ENCODE peak calls at places on chromosomes 11 and 22, in five cellular contexts. One of them, this sample, is unnamed.

GRCh38 chr11:117468888-117469287 is 141.2 kb downstream of the CEP164 start:
- DNase-seq in activated T-helper 1 cell treated with anti-CD3 and anti-CD28 coated beads, Interleukin-12 subunit alpha, Interleukin-12 subunit beta, Interleukin-2, Interleukin-4 antibody, amounts not matched to agents 30 ng/mL and 10 ng/mL and 1 ng/mL, durations not matched to agents 14 hours and 24 hours and 36 hours: no peak
- DNase-seq in WTC11: peak; percentile 33
- DNase-seq in aorta: peak; percentile 46
- DNase-seq in heart left ventricle: no peak
- DNase-seq in this sample: no peak

GRCh38 chr11:65574963-65575567 is 788 bp upstream of the EHBP1L1 start:
- DNase-seq in activated T-helper 1 cell treated with anti-CD3 and anti-CD28 coated beads, Interleukin-12 subunit alpha, Interleukin-12 subunit beta, Interleukin-2, Interleukin-4 antibody, amounts not matched to agents 30 ng/mL and 10 ng/mL and 1 ng/mL, durations not matched to agents 14 hours and 24 hours and 36 hours: no peak
- DNase-seq in WTC11: no peak
- DNase-seq in aorta: no peak
- DNase-seq in heart left ventricle: no peak
- DNase-seq in this sample: no peak

GRCh38 chr11:122900803-122901202 is 18.2 kb downstream of the JHY start:
- DNase-seq in activated T-helper 1 cell treated with anti-CD3 and anti-CD28 coated beads, Interleukin-12 subunit alpha, Interleukin-12 subunit beta, Interleukin-2, Interleukin-4 antibody, amounts not matched to agents 30 ng/mL and 10 ng/mL and 1 ng/mL, durations not matched to agents 14 hours and 24 hours and 36 hours: no peak
- DNase-seq in WTC11: no peak
- DNase-seq in aorta: no peak
- DNase-seq in heart left ventricle: no peak
- DNase-seq in this sample: no peak

GRCh38 chr22:26597480-26597879 is 7.5 kb upstream of the TPST2 start:
- DNase-seq in activated T-helper 1 cell treated with anti-CD3 and anti-CD28 coated beads, Interleukin-12 subunit alpha, Interleukin-12 subunit beta, Interleukin-2, Interleukin-4 antibody, amounts not matched to agents 30 ng/mL and 10 ng/mL and 1 ng/mL, durations not matched to agents 14 hours and 24 hours and 36 hours: no peak
- DNase-seq in WTC11: no peak
- DNase-seq in aorta: no peak
- DNase-seq in heart left ventricle: no peak
- DNase-seq in this sample: no peak

GRCh38 chr11:12725863-12726666 is 51.8 kb downstream of the TEAD1 start:
- DNase-seq in activated T-helper 1 cell treated with anti-CD3 and anti-CD28 coated beads, Interleukin-12 subunit alpha, Interleukin-12 subunit beta, Interleukin-2, Interleukin-4 antibody, amounts not matched to agents 30 ng/mL and 10 ng/mL and 1 ng/mL, durations not matched to agents 14 hours and 24 hours and 36 hours: no peak
- DNase-seq in WTC11: no peak
- DNase-seq in aorta: no peak
- DNase-seq in heart left ventricle: no peak
- DNase-seq in this sample: peak; percentile 59

GRCh38 chr11:70900540-70900939 is 351.8 kb downstream of the SHANK2 start:
- DNase-seq in activated T-helper 1 cell treated with anti-CD3 and anti-CD28 coated beads, Interleukin-12 subunit alpha, Interleukin-12 subunit beta, Interleukin-2, Interleukin-4 antibody, amounts not matched to agents 30 ng/mL and 10 ng/mL and 1 ng/mL, durations not matched to agents 14 hours and 24 hours and 36 hours: no peak
- DNase-seq in WTC11: no peak
- DNase-seq in aorta: peak; percentile 35
- DNase-seq in heart left ventricle: no peak
- DNase-seq in this sample: no peak

GRCh38 chr11:130689222-130689908 is 226.9 kb downstream of the SNX19 start:
- DNase-seq in activated T-helper 1 cell treated with anti-CD3 and anti-CD28 coated beads, Interleukin-12 subunit alpha, Interleukin-12 subunit beta, Interleukin-2, Interleukin-4 antibody, amounts not matched to agents 30 ng/mL and 10 ng/mL and 1 ng/mL, durations not matched to agents 14 hours and 24 hours and 36 hours: no peak
- DNase-seq in WTC11: no peak
- DNase-seq in aorta: no peak
- DNase-seq in heart left ventricle: no peak
- DNase-seq in this sample: no peak

GRCh38 chr11:117823941-117824420 is 563 bp downstream of the FXYD2 start:
- DNase-seq in activated T-helper 1 cell treated with anti-CD3 and anti-CD28 coated beads, Interleukin-12 subunit alpha, Interleukin-12 subunit beta, Interleukin-2, Interleukin-4 antibody, amounts not matched to agents 30 ng/mL and 10 ng/mL and 1 ng/mL, durations not matched to agents 14 hours and 24 hours and 36 hours: no peak
- DNase-seq in WTC11: no peak
- DNase-seq in aorta: peak; percentile 79
- DNase-seq in heart left ventricle: peak; percentile 82
- DNase-seq in this sample: peak; percentile 59

GRCh38 chr22:34437140-34437539 is 516.9 kb upstream of the LARGE1 start:
- DNase-seq in activated T-helper 1 cell treated with anti-CD3 and anti-CD28 coated beads, Interleukin-12 subunit alpha, Interleukin-12 subunit beta, Interleukin-2, Interleukin-4 antibody, amounts not matched to agents 30 ng/mL and 10 ng/mL and 1 ng/mL, durations not matched to agents 14 hours and 24 hours and 36 hours: no peak
- DNase-seq in WTC11: no peak
- DNase-seq in aorta: no peak
- DNase-seq in heart left ventricle: no peak
- DNase-seq in this sample: no peak

GRCh38 chr11:68297812-68298658 is 14.4 kb upstream of the LRP5 start:
- DNase-seq in activated T-helper 1 cell treated with anti-CD3 and anti-CD28 coated beads, Interleukin-12 subunit alpha, Interleukin-12 subunit beta, Interleukin-2, Interleukin-4 antibody, amounts not matched to agents 30 ng/mL and 10 ng/mL and 1 ng/mL, durations not matched to agents 14 hours and 24 hours and 36 hours: peak; percentile 60
- DNase-seq in WTC11: peak; percentile 87
- DNase-seq in aorta: peak; percentile 94
- DNase-seq in heart left ventricle: peak; percentile 82
- DNase-seq in this sample: peak; percentile 64

GRCh38 chr11:20031155-20032001 is 128.9 kb downstream of the DBX1 start:
- DNase-seq in activated T-helper 1 cell treated with anti-CD3 and anti-CD28 coated beads, Interleukin-12 subunit alpha, Interleukin-12 subunit beta, Interleukin-2, Interleukin-4 antibody, amounts not matched to agents 30 ng/mL and 10 ng/mL and 1 ng/mL, durations not matched to agents 14 hours and 24 hours and 36 hours: no peak
- DNase-seq in WTC11: no peak
- DNase-seq in aorta: no peak
- DNase-seq in heart left ventricle: no peak
- DNase-seq in this sample: peak; percentile 77

GRCh38 chr11:44577231-44577834 is 11.9 kb downstream of the CD82 start:
- DNase-seq in activated T-helper 1 cell treated with anti-CD3 and anti-CD28 coated beads, Interleukin-12 subunit alpha, Interleukin-12 subunit beta, Interleukin-2, Interleukin-4 antibody, amounts not matched to agents 30 ng/mL and 10 ng/mL and 1 ng/mL, durations not matched to agents 14 hours and 24 hours and 36 hours: no peak
- DNase-seq in WTC11: no peak
- DNase-seq in aorta: no peak
- DNase-seq in heart left ventricle: no peak
- DNase-seq in this sample: no peak

GRCh38 chr11:97234016-97234415 is 844.2 kb downstream of the JRKL start:
- DNase-seq in activated T-helper 1 cell treated with anti-CD3 and anti-CD28 coated beads, Interleukin-12 subunit alpha, Interleukin-12 subunit beta, Interleukin-2, Interleukin-4 antibody, amounts not matched to agents 30 ng/mL and 10 ng/mL and 1 ng/mL, durations not matched to agents 14 hours and 24 hours and 36 hours: no peak
- DNase-seq in WTC11: no peak
- DNase-seq in aorta: no peak
- DNase-seq in heart left ventricle: no peak
- DNase-seq in this sample: no peak

GRCh38 chr22:48579035-48579914 is 1248.4 kb downstream of the BRD1 start:
- DNase-seq in activated T-helper 1 cell treated with anti-CD3 and anti-CD28 coated beads, Interleukin-12 subunit alpha, Interleukin-12 subunit beta, Interleukin-2, Interleukin-4 antibody, amounts not matched to agents 30 ng/mL and 10 ng/mL and 1 ng/mL, durations not matched to agents 14 hours and 24 hours and 36 hours: no peak
- DNase-seq in WTC11: no peak
- DNase-seq in aorta: no peak
- DNase-seq in heart left ventricle: no peak
- DNase-seq in this sample: no peak

GRCh38 chr22:27930246-27931060 is 11.4 kb upstream of the PITPNB start:
- DNase-seq in activated T-helper 1 cell treated with anti-CD3 and anti-CD28 coated beads, Interleukin-12 subunit alpha, Interleukin-12 subunit beta, Interleukin-2, Interleukin-4 antibody, amounts not matched to agents 30 ng/mL and 10 ng/mL and 1 ng/mL, durations not matched to agents 14 hours and 24 hours and 36 hours: no peak
- DNase-seq in WTC11: no peak
- DNase-seq in aorta: no peak
- DNase-seq in heart left ventricle: no peak
- DNase-seq in this sample: no peak

GRCh38 chr22:46442217-46442853 is 95.1 kb downstream of the CELSR1 start:
- DNase-seq in activated T-helper 1 cell treated with anti-CD3 and anti-CD28 coated beads, Interleukin-12 subunit alpha, Interleukin-12 subunit beta, Interleukin-2, Interleukin-4 antibody, amounts not matched to agents 30 ng/mL and 10 ng/mL and 1 ng/mL, durations not matched to agents 14 hours and 24 hours and 36 hours: no peak
- DNase-seq in WTC11: no peak
- DNase-seq in aorta: peak; percentile 69
- DNase-seq in heart left ventricle: no peak
- DNase-seq in this sample: no peak

GRCh38 chr11:86408845-86409244 is 34.2 kb downstream of the CCDC81 start:
- DNase-seq in activated T-helper 1 cell treated with anti-CD3 and anti-CD28 coated beads, Interleukin-12 subunit alpha, Interleukin-12 subunit beta, Interleukin-2, Interleukin-4 antibody, amounts not matched to agents 30 ng/mL and 10 ng/mL and 1 ng/mL, durations not matched to agents 14 hours and 24 hours and 36 hours: no peak
- DNase-seq in WTC11: no peak
- DNase-seq in aorta: no peak
- DNase-seq in heart left ventricle: no peak
- DNase-seq in this sample: no peak

GRCh38 chr22:23537421-23537820 is 42.7 kb downstream of the IGLL1 start:
- DNase-seq in activated T-helper 1 cell treated with anti-CD3 and anti-CD28 coated beads, Interleukin-12 subunit alpha, Interleukin-12 subunit beta, Interleukin-2, Interleukin-4 antibody, amounts not matched to agents 30 ng/mL and 10 ng/mL and 1 ng/mL, durations not matched to agents 14 hours and 24 hours and 36 hours: no peak
- DNase-seq in WTC11: no peak
- DNase-seq in aorta: peak; percentile 50
- DNase-seq in heart left ventricle: no peak
- DNase-seq in this sample: no peak

GRCh38 chr22:48340191-48340590 is 1487.5 kb downstream of the BRD1 start:
- DNase-seq in activated T-helper 1 cell treated with anti-CD3 and anti-CD28 coated beads, Interleukin-12 subunit alpha, Interleukin-12 subunit beta, Interleukin-2, Interleukin-4 antibody, amounts not matched to agents 30 ng/mL and 10 ng/mL and 1 ng/mL, durations not matched to agents 14 hours and 24 hours and 36 hours: no peak
- DNase-seq in WTC11: no peak
- DNase-seq in aorta: peak; percentile 56
- DNase-seq in heart left ventricle: no peak
- DNase-seq in this sample: no peak

GRCh38 chr22:20315337-20316216 is 4.3 kb downstream of the DGCR6L start:
- DNase-seq in activated T-helper 1 cell treated with anti-CD3 and anti-CD28 coated beads, Interleukin-12 subunit alpha, Interleukin-12 subunit beta, Interleukin-2, Interleukin-4 antibody, amounts not matched to agents 30 ng/mL and 10 ng/mL and 1 ng/mL, durations not matched to agents 14 hours and 24 hours and 36 hours: no peak
- DNase-seq in WTC11: no peak
- DNase-seq in aorta: peak; percentile 73
- DNase-seq in heart left ventricle: no peak
- DNase-seq in this sample: no peak

GRCh38 chr22:25697978-25698377 is 44.0 kb upstream of the MYO18B start:
- DNase-seq in activated T-helper 1 cell treated with anti-CD3 and anti-CD28 coated beads, Interleukin-12 subunit alpha, Interleukin-12 subunit beta, Interleukin-2, Interleukin-4 antibody, amounts not matched to agents 30 ng/mL and 10 ng/mL and 1 ng/mL, durations not matched to agents 14 hours and 24 hours and 36 hours: no peak
- DNase-seq in WTC11: no peak
- DNase-seq in aorta: no peak
- DNase-seq in heart left ventricle: no peak
- DNase-seq in this sample: no peak

GRCh38 chr11:114987171-114987760 is 308.9 kb downstream of the NXPE2 start:
- DNase-seq in activated T-helper 1 cell treated with anti-CD3 and anti-CD28 coated beads, Interleukin-12 subunit alpha, Interleukin-12 subunit beta, Interleukin-2, Interleukin-4 antibody, amounts not matched to agents 30 ng/mL and 10 ng/mL and 1 ng/mL, durations not matched to agents 14 hours and 24 hours and 36 hours: no peak
- DNase-seq in WTC11: no peak
- DNase-seq in aorta: no peak
- DNase-seq in heart left ventricle: no peak
- DNase-seq in this sample: peak; percentile 1

GRCh38 chr11:14972581-14973490 is 685 bp upstream of the CALCA start:
- DNase-seq in activated T-helper 1 cell treated with anti-CD3 and anti-CD28 coated beads, Interleukin-12 subunit alpha, Interleukin-12 subunit beta, Interleukin-2, Interleukin-4 antibody, amounts not matched to agents 30 ng/mL and 10 ng/mL and 1 ng/mL, durations not matched to agents 14 hours and 24 hours and 36 hours: no peak
- DNase-seq in WTC11: no peak
- DNase-seq in aorta: no peak
- DNase-seq in heart left ventricle: no peak
- DNase-seq in this sample: no peak

GRCh38 chr22:29755889-29756288 is 10.9 kb downstream of the ZMAT5 start:
- DNase-seq in activated T-helper 1 cell treated with anti-CD3 and anti-CD28 coated beads, Interleukin-12 subunit alpha, Interleukin-12 subunit beta, Interleukin-2, Interleukin-4 antibody, amounts not matched to agents 30 ng/mL and 10 ng/mL and 1 ng/mL, durations not matched to agents 14 hours and 24 hours and 36 hours: no peak
- DNase-seq in WTC11: no peak
- DNase-seq in aorta: no peak
- DNase-seq in heart left ventricle: no peak
- DNase-seq in this sample: no peak

GRCh38 chr11:40722179-40722795 is 737.2 kb downstream of the LRRC4C start:
- DNase-seq in activated T-helper 1 cell treated with anti-CD3 and anti-CD28 coated beads, Interleukin-12 subunit alpha, Interleukin-12 subunit beta, Interleukin-2, Interleukin-4 antibody, amounts not matched to agents 30 ng/mL and 10 ng/mL and 1 ng/mL, durations not matched to agents 14 hours and 24 hours and 36 hours: no peak
- DNase-seq in WTC11: peak; percentile 68
- DNase-seq in aorta: no peak
- DNase-seq in heart left ventricle: no peak
- DNase-seq in this sample: peak; percentile 3

GRCh38 chr11:95134491-95134890 is 44.8 kb downstream of the ENDOD1 start:
- DNase-seq in activated T-helper 1 cell treated with anti-CD3 and anti-CD28 coated beads, Interleukin-12 subunit alpha, Interleukin-12 subunit beta, Interleukin-2, Interleukin-4 antibody, amounts not matched to agents 30 ng/mL and 10 ng/mL and 1 ng/mL, durations not matched to agents 14 hours and 24 hours and 36 hours: no peak
- DNase-seq in WTC11: no peak
- DNase-seq in aorta: no peak
- DNase-seq in heart left ventricle: no peak
- DNase-seq in this sample: peak; percentile 85

GRCh38 chr11:127859941-127860354 is 727.4 kb downstream of the ETS1 start:
- DNase-seq in activated T-helper 1 cell treated with anti-CD3 and anti-CD28 coated beads, Interleukin-12 subunit alpha, Interleukin-12 subunit beta, Interleukin-2, Interleukin-4 antibody, amounts not matched to agents 30 ng/mL and 10 ng/mL and 1 ng/mL, durations not matched to agents 14 hours and 24 hours and 36 hours: no peak
- DNase-seq in WTC11: no peak
- DNase-seq in aorta: no peak
- DNase-seq in heart left ventricle: no peak
- DNase-seq in this sample: peak; percentile 35

GRCh38 chr11:2732261-2732939 is 32.6 kb upstream of the KCNQ1OT1 start:
- DNase-seq in activated T-helper 1 cell treated with anti-CD3 and anti-CD28 coated beads, Interleukin-12 subunit alpha, Interleukin-12 subunit beta, Interleukin-2, Interleukin-4 antibody, amounts not matched to agents 30 ng/mL and 10 ng/mL and 1 ng/mL, durations not matched to agents 14 hours and 24 hours and 36 hours: no peak
- DNase-seq in WTC11: no peak
- DNase-seq in aorta: no peak
- DNase-seq in heart left ventricle: no peak
- DNase-seq in this sample: peak; percentile 39

GRCh38 chr11:77096591-77097019 is 6.0 kb upstream of the OMP start:
- DNase-seq in activated T-helper 1 cell treated with anti-CD3 and anti-CD28 coated beads, Interleukin-12 subunit alpha, Interleukin-12 subunit beta, Interleukin-2, Interleukin-4 antibody, amounts not matched to agents 30 ng/mL and 10 ng/mL and 1 ng/mL, durations not matched to agents 14 hours and 24 hours and 36 hours: no peak
- DNase-seq in WTC11: no peak
- DNase-seq in aorta: peak; percentile 34
- DNase-seq in heart left ventricle: no peak
- DNase-seq in this sample: no peak

GRCh38 chr22:27490080-27490479 is 311.5 kb downstream of the MN1 start:
- DNase-seq in activated T-helper 1 cell treated with anti-CD3 and anti-CD28 coated beads, Interleukin-12 subunit alpha, Interleukin-12 subunit beta, Interleukin-2, Interleukin-4 antibody, amounts not matched to agents 30 ng/mL and 10 ng/mL and 1 ng/mL, durations not matched to agents 14 hours and 24 hours and 36 hours: no peak
- DNase-seq in WTC11: no peak
- DNase-seq in aorta: no peak
- DNase-seq in heart left ventricle: no peak
- DNase-seq in this sample: no peak

GRCh38 chr11:2209370-2209801 is 37.8 kb upstream of the TH start:
- DNase-seq in activated T-helper 1 cell treated with anti-CD3 and anti-CD28 coated beads, Interleukin-12 subunit alpha, Interleukin-12 subunit beta, Interleukin-2, Interleukin-4 antibody, amounts not matched to agents 30 ng/mL and 10 ng/mL and 1 ng/mL, durations not matched to agents 14 hours and 24 hours and 36 hours: no peak
- DNase-seq in WTC11: no peak
- DNase-seq in aorta: peak; percentile 68
- DNase-seq in heart left ventricle: peak; percentile 13
- DNase-seq in this sample: no peak

GRCh38 chr11:101860694-101861371 is 54.0 kb upstream of the CEP126 start:
- DNase-seq in activated T-helper 1 cell treated with anti-CD3 and anti-CD28 coated beads, Interleukin-12 subunit alpha, Interleukin-12 subunit beta, Interleukin-2, Interleukin-4 antibody, amounts not matched to agents 30 ng/mL and 10 ng/mL and 1 ng/mL, durations not matched to agents 14 hours and 24 hours and 36 hours: peak; percentile 5
- DNase-seq in WTC11: peak; percentile 27
- DNase-seq in aorta: no peak
- DNase-seq in heart left ventricle: peak; percentile 19
- DNase-seq in this sample: peak; percentile 63

GRCh38 chr11:75534291-75535038 is 8.7 kb upstream of the GDPD5 start:
- DNase-seq in activated T-helper 1 cell treated with anti-CD3 and anti-CD28 coated beads, Interleukin-12 subunit alpha, Interleukin-12 subunit beta, Interleukin-2, Interleukin-4 antibody, amounts not matched to agents 30 ng/mL and 10 ng/mL and 1 ng/mL, durations not matched to agents 14 hours and 24 hours and 36 hours: no peak
- DNase-seq in WTC11: no peak
- DNase-seq in aorta: no peak
- DNase-seq in heart left ventricle: no peak
- DNase-seq in this sample: no peak

GRCh38 chr11:81420668-81421550 is 1312.8 kb downstream of the FAM181B start:
- DNase-seq in activated T-helper 1 cell treated with anti-CD3 and anti-CD28 coated beads, Interleukin-12 subunit alpha, Interleukin-12 subunit beta, Interleukin-2, Interleukin-4 antibody, amounts not matched to agents 30 ng/mL and 10 ng/mL and 1 ng/mL, durations not matched to agents 14 hours and 24 hours and 36 hours: no peak
- DNase-seq in WTC11: no peak
- DNase-seq in aorta: no peak
- DNase-seq in heart left ventricle: no peak
- DNase-seq in this sample: no peak

GRCh38 chr11:120339394-120339890 is 3.2 kb downstream of the ARHGEF12 start:
- DNase-seq in activated T-helper 1 cell treated with anti-CD3 and anti-CD28 coated beads, Interleukin-12 subunit alpha, Interleukin-12 subunit beta, Interleukin-2, Interleukin-4 antibody, amounts not matched to agents 30 ng/mL and 10 ng/mL and 1 ng/mL, durations not matched to agents 14 hours and 24 hours and 36 hours: no peak
- DNase-seq in WTC11: no peak
- DNase-seq in aorta: no peak
- DNase-seq in heart left ventricle: peak; percentile 53
- DNase-seq in this sample: peak; percentile 72

GRCh38 chr11:123187221-123187620 is 7.8 kb downstream of the CLMP start:
- DNase-seq in activated T-helper 1 cell treated with anti-CD3 and anti-CD28 coated beads, Interleukin-12 subunit alpha, Interleukin-12 subunit beta, Interleukin-2, Interleukin-4 antibody, amounts not matched to agents 30 ng/mL and 10 ng/mL and 1 ng/mL, durations not matched to agents 14 hours and 24 hours and 36 hours: no peak
- DNase-seq in WTC11: no peak
- DNase-seq in aorta: no peak
- DNase-seq in heart left ventricle: no peak
- DNase-seq in this sample: no peak